ENCODE peak calls at places on chromosome 11, in nine cellular contexts. A is bronchial epithelial cell; S is mesenchymal stem cell; C is lower lobe of right lung; Q is DND-41; Z is naive thymus-derived CD4-positive, alpha-beta T cell; L is sigmoid colon; P is AG04450; T is neuronal stem cell. F is an unnamed sample. For H3K27me3, the result is how much of the 10 kb centered on the place peaks cover.

GRCh38 chr11:33443684-33444083 is 186.5 kb downstream of the HIPK3 start:
- DNase-seq in A (no peak), S (no peak), C (no peak), Q (no peak), Z (no peak), L (no peak), P (no peak), T (no peak), F (no peak)

GRCh38 chr11:111541209-111542061 is 915 bp downstream of the LAYN start:
- DNase-seq in A (peak), S (peak), C (peak), Q (no peak), Z (no peak), L (peak), P (peak), T (peak), F (no peak)

GRCh38 chr11:9180784-9181183 is 84.4 kb downstream of the DENND5A start:
- DNase-seq in A (no peak), S (peak), C (no peak), Q (no peak), Z (no peak), L (no peak), P (no peak), T (no peak), F (no peak)

GRCh38 chr11:2674681-2675131 is 25.1 kb downstream of the KCNQ1OT1 start:
- DNase-seq in A (no peak), S (no peak), C (no peak), Q (no peak), Z (no peak), L (peak), P (no peak), T (no peak), F (no peak)

GRCh38 chr11:129639300-129639699 is 176.3 kb upstream of the TMEM45B start:
- DNase-seq in A (peak), S (peak), C (no peak), Q (no peak), Z (no peak), L (no peak), P (peak), T (no peak), F (peak)

GRCh38 chr11:75474878-75475766 is 42.1 kb upstream of the KLHL35 start:
- DNase-seq in A (no peak), S (peak), C (peak), Q (peak), Z (peak), L (no peak), P (no peak), T (no peak), F (peak)

GRCh38 chr11:15603208-15603607 is 488.5 kb downstream of the INSC start:
- DNase-seq in A (no peak), S (no peak), C (no peak), Q (no peak), Z (no peak), L (peak), P (no peak), T (no peak), F (no peak)

GRCh38 chr11:46663277-46663940 is 37.0 kb downstream of the ARHGAP1 start:
- DNase-seq in A (no peak), S (no peak), C (no peak), Q (no peak), Z (no peak), L (no peak), P (no peak), T (no peak), F (no peak)

GRCh38 chr11:70915158-70915795 is 337.1 kb downstream of the SHANK2 start:
- DNase-seq in A (no peak), S (no peak), C (no peak), Q (no peak), Z (no peak), L (no peak), P (no peak), T (no peak), F (no peak)

GRCh38 chr11:21794306-21794705 is 398.6 kb upstream of the ANO5 start:
- DNase-seq in A (peak), S (no peak), C (no peak), Q (no peak), Z (no peak), L (no peak), P (no peak), T (no peak), F (no peak)

GRCh38 chr11:11916981-11917399 is 75.2 kb downstream of the USP47 start:
- DNase-seq in A (peak), S (no peak), C (no peak), Q (no peak), Z (no peak), L (no peak), P (peak), T (no peak), F (no peak)

GRCh38 chr11:39745401-39745800 is 1714.1 kb downstream of the LRRC4C start:
- DNase-seq in A (no peak), S (peak), C (no peak), Q (no peak), Z (no peak), L (no peak), P (no peak), T (no peak), F (no peak)

GRCh38 chr11:94017446-94017845 is 3.7 kb upstream of the HEPHL1 start:
- DNase-seq in A (peak), S (no peak), C (no peak), Q (no peak), Z (no peak), L (no peak), P (no peak), T (no peak), F (no peak)

GRCh38 chr11:67689178-67689577 is 14.8 kb upstream of the ALDH3B2 start:
- DNase-seq in A (no peak), S (no peak), C (no peak), Q (no peak), Z (no peak), L (no peak), P (no peak), T (no peak), F (no peak)

GRCh38 chr11:67691149-67691548 is 16.7 kb upstream of the ALDH3B2 start:
- DNase-seq in A (peak), S (no peak), C (no peak), Q (no peak), Z (no peak), L (no peak), P (no peak), T (no peak), F (peak)

DNA sequence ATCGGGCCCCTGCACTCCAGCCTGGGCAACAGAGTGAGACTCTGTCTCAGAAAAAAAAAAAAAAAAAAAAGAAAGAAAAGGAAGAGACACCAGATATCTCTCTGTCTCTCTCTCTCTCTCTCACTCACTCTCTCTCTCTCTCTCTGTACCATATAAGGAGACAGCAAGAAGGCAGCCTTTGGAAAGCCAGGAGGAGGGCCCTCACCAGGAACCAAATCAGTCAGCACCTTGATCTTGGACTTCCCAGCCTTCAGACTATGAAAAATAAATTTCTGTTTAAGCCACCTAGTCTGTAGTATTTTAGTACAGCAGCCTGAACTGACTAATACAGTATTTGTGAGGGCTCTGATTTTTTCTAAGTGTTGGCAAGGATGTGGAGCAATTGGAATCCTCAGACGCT is 13.6 kb upstream of the ALDH3B2 start:
- DNase-seq in A (no peak), S (no peak), C (no peak), Q (peak), Z (no peak), L (no peak), P (no peak), T (no peak), F (no peak)
- H3K27me3 ChIP-seq in A (under half), S (under half), C (under half), Q (under half), Z (under half), L (under half), P (under half), T (under half), F (under half)

DNA sequence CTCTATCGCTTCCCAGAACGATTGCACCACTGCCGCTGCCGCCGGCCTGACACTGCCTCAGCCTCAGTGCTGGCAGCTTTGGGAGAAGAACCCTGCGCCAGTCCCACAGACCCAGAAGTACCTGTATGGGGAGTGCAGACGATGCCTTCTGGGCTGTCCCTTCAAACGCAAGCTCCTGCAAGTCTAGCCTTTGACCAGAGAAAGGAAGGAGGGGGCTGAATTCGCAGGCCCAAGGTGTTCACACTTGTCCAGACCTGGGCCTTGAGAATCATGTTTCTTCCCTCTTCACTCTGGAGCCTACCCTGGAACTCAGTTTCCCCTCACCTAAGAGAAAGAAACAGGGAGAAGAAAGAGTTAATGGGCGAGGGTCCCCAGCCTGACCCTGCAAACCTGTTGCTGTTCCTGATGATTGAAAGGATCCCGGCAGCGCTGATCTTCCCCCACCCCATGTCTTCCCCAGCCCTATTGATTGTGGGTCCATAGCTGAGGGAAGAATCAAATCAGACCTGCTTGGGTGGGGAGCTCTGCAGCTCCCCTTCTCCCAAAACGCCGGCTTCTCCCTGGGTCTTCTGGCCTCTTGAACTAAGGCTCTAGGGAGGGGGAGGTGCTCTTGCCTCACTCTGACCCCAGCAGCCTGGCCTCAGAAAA is 786 bp upstream of the MCAM start:
- DNase-seq in A (peak), S (no peak), C (no peak), Q (no peak), Z (no peak), L (no peak), P (no peak), T (no peak), F (no peak)
- H3K27me3 ChIP-seq in A (under half), S (under half), C (half or more), Q (half or more), Z (under half), L (under half), P (under half), T (under half), F (under half)

GRCh38 chr11:124919836-124920755 is 1.0 kb downstream of the HEPN1 start:
- DNase-seq in A (no peak), S (no peak), C (no peak), Q (no peak), Z (no peak), L (no peak), P (no peak), T (no peak), F (no peak)
- H3K27me3 ChIP-seq in A (under half), S (under half), C (under half), Q (under half), Z (under half), L (under half), P (under half), T (half or more), F (under half)

GRCh38 chr11:92008249-92008648 is 216.4 kb upstream of the FAT3 start:
- DNase-seq in A (no peak), S (no peak), C (no peak), Q (no peak), Z (no peak), L (no peak), P (no peak), T (no peak), F (no peak)
- H3K27me3 ChIP-seq in A (under half), S (under half), C (under half), Q (under half), Z (under half), L (under half), P (under half), T (under half), F (under half)

GRCh38 chr11:67045314-67045713 is 11.3 kb upstream of the RHOD start:
- DNase-seq in A (peak), S (peak), C (no peak), Q (no peak), Z (no peak), L (no peak), P (peak), T (no peak), F (no peak)

GRCh38 chr11:67044496-67044895 is 12.2 kb upstream of the RHOD start:
- DNase-seq in A (no peak), S (no peak), C (no peak), Q (no peak), Z (no peak), L (no peak), P (no peak), T (no peak), F (no peak)

GRCh38 chr11:67043572-67044329 is 12.9 kb upstream of the RHOD start:
- DNase-seq in A (no peak), S (no peak), C (no peak), Q (no peak), Z (no peak), L (no peak), P (no peak), T (no peak), F (no peak)

GRCh38 chr11:67041602-67042001 is 15.0 kb upstream of the RHOD start:
- DNase-seq in A (no peak), S (no peak), C (no peak), Q (no peak), Z (no peak), L (no peak), P (no peak), T (no peak), F (no peak)

GRCh38 chr11:67040147-67040546 is 16.5 kb upstream of the RHOD start:
- DNase-seq in A (no peak), S (no peak), C (no peak), Q (no peak), Z (no peak), L (no peak), P (no peak), T (no peak), F (no peak)
- H3K27me3 ChIP-seq in A (under half), S (under half), C (under half), Q (under half), Z (under half), L (under half), P (under half), T (under half), F (under half)

F was measured in small intestine.